ENCODE peak calls at places on chromosomes 5 and 9, in six cellular contexts. One of them, this sample, is unnamed.
A peak's percentile ranks its signal among the peaks of the same experiment; 100 is the strongest.

GRCh38 chr5:147561435-147561834 is 51.6 kb upstream of the DPYSL3 start:
- DNase-seq in stimulated activated CD4-positive, alpha-beta T cell treated with anti-CD3 and anti-CD28 coated beads, Interleukin-12 subunit alpha, Interleukin-12 subunit beta, amount 100 ng/mL, for 4 hours: no peak
- DNase-seq in stimulated activated CD8-positive, alpha-beta memory T cell treated with anti-CD3 and anti-CD28 coated beads, Interleukin-15, amount 100 ng/mL, for 1 hour: no peak
- DNase-seq in adrenal gland: no peak
- DNase-seq in heart right ventricle: no peak
- DNase-seq in NCI-H1694 treated with DMSO at 0.1 percent for 48 hours: no peak
- DNase-seq in this sample: no peak

GRCh38 chr5:122129332-122129731 is at the start of gene ZNF474:
- DNase-seq in stimulated activated CD4-positive, alpha-beta T cell treated with anti-CD3 and anti-CD28 coated beads, Interleukin-12 subunit alpha, Interleukin-12 subunit beta, amount 100 ng/mL, for 4 hours: no peak
- DNase-seq in adrenal gland: no peak
- DNase-seq in stimulated activated CD8-positive, alpha-beta memory T cell treated with anti-CD3 and anti-CD28 coated beads, Interleukin-15, amount 100 ng/mL, for 1 hour: no peak
- DNase-seq in NCI-H1694 treated with DMSO at 0.1 percent for 48 hours: no peak
- DNase-seq in heart right ventricle: peak; percentile 56
- DNase-seq in this sample: peak; percentile 99

GRCh38 chr5:36090033-36090432 is 23.4 kb upstream of the UGT3A2 start:
- DNase-seq in stimulated activated CD4-positive, alpha-beta T cell treated with anti-CD3 and anti-CD28 coated beads, Interleukin-12 subunit alpha, Interleukin-12 subunit beta, amount 100 ng/mL, for 4 hours: no peak
- DNase-seq in NCI-H1694 treated with DMSO at 0.1 percent for 48 hours: peak; percentile 48
- DNase-seq in stimulated activated CD8-positive, alpha-beta memory T cell treated with anti-CD3 and anti-CD28 coated beads, Interleukin-15, amount 100 ng/mL, for 1 hour: no peak
- DNase-seq in heart right ventricle: no peak
- DNase-seq in adrenal gland: no peak
- DNase-seq in this sample: peak; percentile 48

GRCh38 chr9:114385412-114386181 is 2.2 kb downstream of the AKNA start:
- DNase-seq in adrenal gland: peak; percentile 83
- DNase-seq in NCI-H1694 treated with DMSO at 0.1 percent for 48 hours: no peak
- DNase-seq in heart right ventricle: peak; percentile 68
- DNase-seq in stimulated activated CD4-positive, alpha-beta T cell treated with anti-CD3 and anti-CD28 coated beads, Interleukin-12 subunit alpha, Interleukin-12 subunit beta, amount 100 ng/mL, for 4 hours: peak; percentile 72
- DNase-seq in stimulated activated CD8-positive, alpha-beta memory T cell treated with anti-CD3 and anti-CD28 coated beads, Interleukin-15, amount 100 ng/mL, for 1 hour: peak; percentile 76
- DNase-seq in this sample: peak; percentile 95

GRCh38 chr5:139671096-139671841 is 23.1 kb downstream of the CXXC5 start:
- DNase-seq in adrenal gland: no peak
- DNase-seq in stimulated activated CD4-positive, alpha-beta T cell treated with anti-CD3 and anti-CD28 coated beads, Interleukin-12 subunit alpha, Interleukin-12 subunit beta, amount 100 ng/mL, for 4 hours: no peak
- DNase-seq in NCI-H1694 treated with DMSO at 0.1 percent for 48 hours: no peak
- DNase-seq in stimulated activated CD8-positive, alpha-beta memory T cell treated with anti-CD3 and anti-CD28 coated beads, Interleukin-15, amount 100 ng/mL, for 1 hour: no peak
- DNase-seq in heart right ventricle: no peak
- DNase-seq in this sample: peak; percentile 47

GRCh38 chr9:126291925-126292324 is 34.7 kb upstream of the MVB12B start:
- DNase-seq in stimulated activated CD4-positive, alpha-beta T cell treated with anti-CD3 and anti-CD28 coated beads, Interleukin-12 subunit alpha, Interleukin-12 subunit beta, amount 100 ng/mL, for 4 hours: no peak
- DNase-seq in adrenal gland: no peak
- DNase-seq in stimulated activated CD8-positive, alpha-beta memory T cell treated with anti-CD3 and anti-CD28 coated beads, Interleukin-15, amount 100 ng/mL, for 1 hour: no peak
- DNase-seq in heart right ventricle: no peak
- DNase-seq in NCI-H1694 treated with DMSO at 0.1 percent for 48 hours: no peak
- DNase-seq in this sample: no peak

GRCh38 chr5:149205625-149206523 is 64.6 kb downstream of the ABLIM3 start:
- DNase-seq in stimulated activated CD8-positive, alpha-beta memory T cell treated with anti-CD3 and anti-CD28 coated beads, Interleukin-15, amount 100 ng/mL, for 1 hour: no peak
- DNase-seq in stimulated activated CD4-positive, alpha-beta T cell treated with anti-CD3 and anti-CD28 coated beads, Interleukin-12 subunit alpha, Interleukin-12 subunit beta, amount 100 ng/mL, for 4 hours: no peak
- DNase-seq in heart right ventricle: peak; percentile 33
- DNase-seq in NCI-H1694 treated with DMSO at 0.1 percent for 48 hours: no peak
- DNase-seq in adrenal gland: peak; percentile 73
- DNase-seq in this sample: peak; percentile 99

GRCh38 chr9:12657998-12658397 is 35.2 kb upstream of the TYRP1 start:
- DNase-seq in NCI-H1694 treated with DMSO at 0.1 percent for 48 hours: no peak
- DNase-seq in stimulated activated CD4-positive, alpha-beta T cell treated with anti-CD3 and anti-CD28 coated beads, Interleukin-12 subunit alpha, Interleukin-12 subunit beta, amount 100 ng/mL, for 4 hours: no peak
- DNase-seq in stimulated activated CD8-positive, alpha-beta memory T cell treated with anti-CD3 and anti-CD28 coated beads, Interleukin-15, amount 100 ng/mL, for 1 hour: no peak
- DNase-seq in adrenal gland: no peak
- DNase-seq in heart right ventricle: no peak
- DNase-seq in this sample: no peak

GRCh38 chr5:163915481-163915961 is 410.1 kb downstream of the MAT2B start:
- DNase-seq in stimulated activated CD8-positive, alpha-beta memory T cell treated with anti-CD3 and anti-CD28 coated beads, Interleukin-15, amount 100 ng/mL, for 1 hour: no peak
- DNase-seq in heart right ventricle: no peak
- DNase-seq in adrenal gland: no peak
- DNase-seq in NCI-H1694 treated with DMSO at 0.1 percent for 48 hours: peak; percentile 43
- DNase-seq in stimulated activated CD4-positive, alpha-beta T cell treated with anti-CD3 and anti-CD28 coated beads, Interleukin-12 subunit alpha, Interleukin-12 subunit beta, amount 100 ng/mL, for 4 hours: no peak
- DNase-seq in this sample: peak; percentile 45

GRCh38 chr5:14807471-14807870 is 64.1 kb downstream of the ANKH start:
- DNase-seq in stimulated activated CD4-positive, alpha-beta T cell treated with anti-CD3 and anti-CD28 coated beads, Interleukin-12 subunit alpha, Interleukin-12 subunit beta, amount 100 ng/mL, for 4 hours: no peak
- DNase-seq in stimulated activated CD8-positive, alpha-beta memory T cell treated with anti-CD3 and anti-CD28 coated beads, Interleukin-15, amount 100 ng/mL, for 1 hour: no peak
- DNase-seq in heart right ventricle: no peak
- DNase-seq in adrenal gland: no peak
- DNase-seq in NCI-H1694 treated with DMSO at 0.1 percent for 48 hours: no peak
- DNase-seq in this sample: no peak

GRCh38 chr5:100623719-100624118 is 88.5 kb downstream of the FAM174A start:
- DNase-seq in stimulated activated CD8-positive, alpha-beta memory T cell treated with anti-CD3 and anti-CD28 coated beads, Interleukin-15, amount 100 ng/mL, for 1 hour: no peak
- DNase-seq in heart right ventricle: no peak
- DNase-seq in NCI-H1694 treated with DMSO at 0.1 percent for 48 hours: peak; percentile 28
- DNase-seq in stimulated activated CD4-positive, alpha-beta T cell treated with anti-CD3 and anti-CD28 coated beads, Interleukin-12 subunit alpha, Interleukin-12 subunit beta, amount 100 ng/mL, for 4 hours: no peak
- DNase-seq in adrenal gland: no peak
- DNase-seq in this sample: peak; percentile 42

GRCh38 chr5:77852514-77853352 is 76.6 kb upstream of the TBCA start:
- DNase-seq in adrenal gland: peak; percentile 72
- DNase-seq in NCI-H1694 treated with DMSO at 0.1 percent for 48 hours: no peak
- DNase-seq in stimulated activated CD8-positive, alpha-beta memory T cell treated with anti-CD3 and anti-CD28 coated beads, Interleukin-15, amount 100 ng/mL, for 1 hour: no peak
- DNase-seq in stimulated activated CD4-positive, alpha-beta T cell treated with anti-CD3 and anti-CD28 coated beads, Interleukin-12 subunit alpha, Interleukin-12 subunit beta, amount 100 ng/mL, for 4 hours: no peak
- DNase-seq in heart right ventricle: peak; percentile 62
- DNase-seq in this sample: peak; percentile 73

GRCh38 chr5:103224118-103224893 is 34.3 kb upstream of the MACIR start:
- DNase-seq in heart right ventricle: peak; percentile 29
- DNase-seq in adrenal gland: peak; percentile 60
- DNase-seq in stimulated activated CD8-positive, alpha-beta memory T cell treated with anti-CD3 and anti-CD28 coated beads, Interleukin-15, amount 100 ng/mL, for 1 hour: no peak
- DNase-seq in stimulated activated CD4-positive, alpha-beta T cell treated with anti-CD3 and anti-CD28 coated beads, Interleukin-12 subunit alpha, Interleukin-12 subunit beta, amount 100 ng/mL, for 4 hours: peak; percentile 7
- DNase-seq in NCI-H1694 treated with DMSO at 0.1 percent for 48 hours: peak; percentile 35
- DNase-seq in this sample: peak; percentile 78

GRCh38 chr9:35956646-35957045 is 1.3 kb downstream of the OR2S2 start:
- DNase-seq in heart right ventricle: no peak
- DNase-seq in adrenal gland: no peak
- DNase-seq in stimulated activated CD4-positive, alpha-beta T cell treated with anti-CD3 and anti-CD28 coated beads, Interleukin-12 subunit alpha, Interleukin-12 subunit beta, amount 100 ng/mL, for 4 hours: no peak
- DNase-seq in stimulated activated CD8-positive, alpha-beta memory T cell treated with anti-CD3 and anti-CD28 coated beads, Interleukin-15, amount 100 ng/mL, for 1 hour: no peak
- DNase-seq in NCI-H1694 treated with DMSO at 0.1 percent for 48 hours: no peak
- DNase-seq in this sample: no peak

GRCh38 chr9:6152824-6153223 is 62.8 kb upstream of the IL33 start:
- DNase-seq in NCI-H1694 treated with DMSO at 0.1 percent for 48 hours: no peak
- DNase-seq in heart right ventricle: no peak
- DNase-seq in stimulated activated CD8-positive, alpha-beta memory T cell treated with anti-CD3 and anti-CD28 coated beads, Interleukin-15, amount 100 ng/mL, for 1 hour: no peak
- DNase-seq in stimulated activated CD4-positive, alpha-beta T cell treated with anti-CD3 and anti-CD28 coated beads, Interleukin-12 subunit alpha, Interleukin-12 subunit beta, amount 100 ng/mL, for 4 hours: no peak
- DNase-seq in adrenal gland: no peak
- DNase-seq in this sample: no peak

GRCh38 chr5:180026320-180026719 is 45.2 kb downstream of the RNF130 start:
- DNase-seq in stimulated activated CD8-positive, alpha-beta memory T cell treated with anti-CD3 and anti-CD28 coated beads, Interleukin-15, amount 100 ng/mL, for 1 hour: no peak
- DNase-seq in heart right ventricle: peak; percentile 35
- DNase-seq in stimulated activated CD4-positive, alpha-beta T cell treated with anti-CD3 and anti-CD28 coated beads, Interleukin-12 subunit alpha, Interleukin-12 subunit beta, amount 100 ng/mL, for 4 hours: no peak
- DNase-seq in NCI-H1694 treated with DMSO at 0.1 percent for 48 hours: no peak
- DNase-seq in adrenal gland: no peak
- DNase-seq in this sample: peak; percentile 66

GRCh38 chr5:1343931-1344901 is 683 bp downstream of the CLPTM1L start:
- DNase-seq in NCI-H1694 treated with DMSO at 0.1 percent for 48 hours: no peak
- DNase-seq in stimulated activated CD4-positive, alpha-beta T cell treated with anti-CD3 and anti-CD28 coated beads, Interleukin-12 subunit alpha, Interleukin-12 subunit beta, amount 100 ng/mL, for 4 hours: peak; percentile 28
- DNase-seq in adrenal gland: no peak
- DNase-seq in stimulated activated CD8-positive, alpha-beta memory T cell treated with anti-CD3 and anti-CD28 coated beads, Interleukin-15, amount 100 ng/mL, for 1 hour: no peak
- DNase-seq in heart right ventricle: no peak
- DNase-seq in this sample: peak; percentile 45